ENCODE peak calls at places on chromosomes 6 and 20, in nine cellular contexts. One of them, this sample, is unnamed.

GRCh38 chr20:17935186-17935585 is 33.4 kb downstream of the SNX5 start:
- DNase-seq in BJ: no peak
- DNase-seq in endothelial cell: no peak
- DNase-seq in cardiac fibroblast: peak; percentile 33
- DNase-seq in brain microvascular endothelial cell: no peak
- DNase-seq in H9: no peak
- DNase-seq in testis: no peak
- DNase-seq in PC-9: no peak
- DNase-seq in omental fat pad: no peak
- DNase-seq in this sample: no peak

GRCh38 chr20:49325981-49326380 is 48.1 kb upstream of the ZNFX1 start:
- DNase-seq in BJ: peak; percentile 39
- DNase-seq in endothelial cell: no peak
- DNase-seq in cardiac fibroblast: peak; percentile 19
- DNase-seq in brain microvascular endothelial cell: peak; percentile 1
- DNase-seq in H9: no peak
- DNase-seq in testis: no peak
- DNase-seq in PC-9: no peak
- DNase-seq in omental fat pad: no peak
- DNase-seq in this sample: no peak

GRCh38 chr6:74248966-74249365 is 553.0 kb downstream of the CD109 start:
- DNase-seq in BJ: no peak
- DNase-seq in endothelial cell: no peak
- DNase-seq in cardiac fibroblast: no peak
- DNase-seq in brain microvascular endothelial cell: no peak
- DNase-seq in H9: no peak
- DNase-seq in testis: no peak
- DNase-seq in PC-9: no peak
- DNase-seq in omental fat pad: no peak
- DNase-seq in this sample: no peak

GRCh38 chr20:58054744-58055373 is 173.6 kb downstream of the ANKRD60 start:
- DNase-seq in BJ: no peak
- DNase-seq in endothelial cell: peak; percentile 37
- DNase-seq in cardiac fibroblast: no peak
- DNase-seq in brain microvascular endothelial cell: no peak
- DNase-seq in H9: peak; percentile 52
- DNase-seq in testis: peak; percentile 46
- DNase-seq in PC-9: no peak
- DNase-seq in omental fat pad: no peak
- DNase-seq in this sample: no peak

GRCh38 chr6:156269751-156270369 is 507.3 kb upstream of the ARID1B start:
- DNase-seq in BJ: no peak
- DNase-seq in endothelial cell: no peak
- DNase-seq in cardiac fibroblast: no peak
- DNase-seq in brain microvascular endothelial cell: no peak
- DNase-seq in H9: no peak
- DNase-seq in testis: no peak
- DNase-seq in PC-9: no peak
- DNase-seq in omental fat pad: no peak
- DNase-seq in this sample: no peak

GRCh38 chr20:23178806-23179205 is 92.7 kb upstream of the CD93 start:
- DNase-seq in BJ: no peak
- DNase-seq in endothelial cell: peak; percentile 69
- DNase-seq in cardiac fibroblast: no peak
- DNase-seq in brain microvascular endothelial cell: no peak
- DNase-seq in H9: no peak
- DNase-seq in testis: no peak
- DNase-seq in PC-9: no peak
- DNase-seq in omental fat pad: no peak
- DNase-seq in this sample: no peak

GRCh38 chr6:95848717-95849116 is 167.1 kb upstream of the FUT9 start:
- DNase-seq in BJ: no peak
- DNase-seq in endothelial cell: no peak
- DNase-seq in cardiac fibroblast: no peak
- DNase-seq in brain microvascular endothelial cell: no peak
- DNase-seq in H9: no peak
- DNase-seq in testis: no peak
- DNase-seq in PC-9: no peak
- DNase-seq in omental fat pad: no peak
- DNase-seq in this sample: no peak

GRCh38 chr6:19668710-19669109 is 168.5 kb upstream of the ID4 start:
- DNase-seq in BJ: peak; percentile 31
- DNase-seq in endothelial cell: no peak
- DNase-seq in cardiac fibroblast: no peak
- DNase-seq in brain microvascular endothelial cell: peak; percentile 33
- DNase-seq in H9: no peak
- DNase-seq in testis: no peak
- DNase-seq in PC-9: no peak
- DNase-seq in omental fat pad: no peak
- DNase-seq in this sample: no peak

GRCh38 chr6:79384845-79385244 is 150.4 kb upstream of the HMGN3 start:
- DNase-seq in BJ: no peak
- DNase-seq in endothelial cell: no peak
- DNase-seq in cardiac fibroblast: peak; percentile 51
- DNase-seq in brain microvascular endothelial cell: peak; percentile 64
- DNase-seq in H9: no peak
- DNase-seq in testis: peak; percentile 15
- DNase-seq in PC-9: no peak
- DNase-seq in omental fat pad: no peak
- DNase-seq in this sample: no peak

GRCh38 chr6:45477278-45477677 is 99.5 kb upstream of the SUPT3H start:
- DNase-seq in BJ: no peak
- DNase-seq in endothelial cell: no peak
- DNase-seq in cardiac fibroblast: no peak
- DNase-seq in brain microvascular endothelial cell: no peak
- DNase-seq in H9: no peak
- DNase-seq in testis: no peak
- DNase-seq in PC-9: peak; percentile 38
- DNase-seq in omental fat pad: no peak
- DNase-seq in this sample: no peak

GRCh38 chr6:20404641-20405032 is 3.0 kb downstream of the E2F3 start:
- DNase-seq in BJ: no peak
- DNase-seq in endothelial cell: peak; percentile 70
- DNase-seq in cardiac fibroblast: peak; percentile 81
- DNase-seq in brain microvascular endothelial cell: peak; percentile 79
- DNase-seq in H9: peak; percentile 63
- DNase-seq in testis: peak; percentile 45
- DNase-seq in PC-9: peak; percentile 41
- DNase-seq in omental fat pad: no peak
- DNase-seq in this sample: no peak

GRCh38 chr6:139149383-139149782 is 14.5 kb downstream of the HECA start:
- DNase-seq in BJ: no peak
- DNase-seq in endothelial cell: no peak
- DNase-seq in cardiac fibroblast: peak; percentile 23
- DNase-seq in brain microvascular endothelial cell: no peak
- DNase-seq in H9: no peak
- DNase-seq in testis: peak; percentile 36
- DNase-seq in PC-9: no peak
- DNase-seq in omental fat pad: no peak
- DNase-seq in this sample: no peak

GRCh38 chr6:13336553-13336952 is 8.2 kb upstream of the TBC1D7 start:
- DNase-seq in BJ: peak; percentile 85
- DNase-seq in endothelial cell: peak; percentile 91
- DNase-seq in cardiac fibroblast: peak; percentile 89
- DNase-seq in brain microvascular endothelial cell: peak; percentile 61
- DNase-seq in H9: peak; percentile 87
- DNase-seq in testis: peak; percentile 93
- DNase-seq in PC-9: peak; percentile 80
- DNase-seq in omental fat pad: peak; percentile 95
- DNase-seq in this sample: peak; percentile 87
- TF ChIP-seq CTCF in BJ: peak; percentile 86
- TF ChIP-seq CTCF in endothelial cell: peak; percentile 98
- TF ChIP-seq CTCF in cardiac fibroblast: peak; percentile 92
- TF ChIP-seq CTCF in brain microvascular endothelial cell: peak; percentile 95
- TF ChIP-seq CTCF in H9: peak; percentile 91
- TF ChIP-seq CTCF in testis: peak; percentile 94
- TF ChIP-seq CTCF in PC-9: peak; percentile 98
- TF ChIP-seq CTCF in omental fat pad: no peak
- TF ChIP-seq CTCF in this sample: peak; percentile 91

DNA sequence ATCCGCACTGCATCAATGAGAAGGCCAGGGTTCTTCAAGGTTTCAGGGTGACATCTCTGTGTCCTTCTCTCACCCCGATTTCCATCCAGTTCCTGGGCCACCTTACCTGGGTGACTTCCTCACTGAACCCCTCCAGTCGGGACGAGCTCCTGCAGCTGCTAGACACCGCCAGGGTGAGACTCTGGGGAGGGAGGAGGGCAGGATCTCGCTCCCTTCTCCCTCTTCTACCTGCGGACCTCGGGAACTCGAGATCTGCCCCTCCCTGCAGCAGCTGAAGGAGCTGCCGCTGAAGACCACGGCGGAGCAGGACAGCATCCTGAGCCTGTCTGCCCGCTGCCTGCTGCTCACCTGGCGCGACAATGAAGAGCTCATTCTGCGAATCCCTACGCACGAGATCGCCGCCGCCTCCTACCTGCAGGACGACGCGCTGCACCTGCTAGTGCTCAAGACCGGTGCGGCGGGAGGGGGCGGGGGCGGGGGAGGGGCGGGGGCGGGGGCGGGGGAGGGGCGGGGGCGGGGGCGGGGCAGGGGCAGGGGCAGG is 7.5 kb downstream of the CCM2L start:
- DNase-seq in BJ: no peak
- DNase-seq in endothelial cell: no peak
- DNase-seq in cardiac fibroblast: no peak
- DNase-seq in brain microvascular endothelial cell: no peak
- DNase-seq in H9: peak; percentile 98
- DNase-seq in testis: no peak
- DNase-seq in PC-9: peak; percentile 69
- DNase-seq in omental fat pad: no peak
- DNase-seq in this sample: no peak
- TF ChIP-seq CTCF in BJ: no peak
- TF ChIP-seq CTCF in endothelial cell: peak; percentile 42
- TF ChIP-seq CTCF in cardiac fibroblast: no peak
- TF ChIP-seq CTCF in brain microvascular endothelial cell: no peak
- TF ChIP-seq CTCF in H9: peak; percentile 68
- TF ChIP-seq CTCF in testis: no peak
- TF ChIP-seq CTCF in PC-9: peak; percentile 61
- TF ChIP-seq CTCF in omental fat pad: no peak
- TF ChIP-seq CTCF in this sample: no peak

GRCh38 chr20:41014557-41015088 is 14.0 kb upstream of the TOP1 start:
- DNase-seq in BJ: no peak
- DNase-seq in endothelial cell: no peak
- DNase-seq in cardiac fibroblast: peak; percentile 23
- DNase-seq in brain microvascular endothelial cell: no peak
- DNase-seq in H9: no peak
- DNase-seq in testis: no peak
- DNase-seq in PC-9: no peak
- DNase-seq in omental fat pad: no peak
- DNase-seq in this sample: no peak

GRCh38 chr20:41011551-41012067 is 17.0 kb upstream of the TOP1 start:
- DNase-seq in BJ: no peak
- DNase-seq in endothelial cell: no peak
- DNase-seq in cardiac fibroblast: no peak
- DNase-seq in brain microvascular endothelial cell: no peak
- DNase-seq in H9: no peak
- DNase-seq in testis: no peak
- DNase-seq in PC-9: peak; percentile 33
- DNase-seq in omental fat pad: no peak
- DNase-seq in this sample: no peak

GRCh38 chr20:41018153-41018552 is 10.5 kb upstream of the TOP1 start:
- DNase-seq in BJ: no peak
- DNase-seq in endothelial cell: no peak
- DNase-seq in cardiac fibroblast: no peak
- DNase-seq in brain microvascular endothelial cell: no peak
- DNase-seq in H9: no peak
- DNase-seq in testis: no peak
- DNase-seq in PC-9: no peak
- DNase-seq in omental fat pad: no peak
- DNase-seq in this sample: no peak

GRCh38 chr20:41017448-41018042 is 11.1 kb upstream of the TOP1 start:
- DNase-seq in BJ: no peak
- DNase-seq in endothelial cell: no peak
- DNase-seq in cardiac fibroblast: no peak
- DNase-seq in brain microvascular endothelial cell: no peak
- DNase-seq in H9: no peak
- DNase-seq in testis: no peak
- DNase-seq in PC-9: peak; percentile 50
- DNase-seq in omental fat pad: no peak
- DNase-seq in this sample: no peak
- TF ChIP-seq CTCF in BJ: no peak
- TF ChIP-seq CTCF in endothelial cell: no peak
- TF ChIP-seq CTCF in cardiac fibroblast: no peak
- TF ChIP-seq CTCF in brain microvascular endothelial cell: no peak
- TF ChIP-seq CTCF in H9: peak; percentile 15
- TF ChIP-seq CTCF in testis: no peak
- TF ChIP-seq CTCF in PC-9: peak; percentile 14
- TF ChIP-seq CTCF in omental fat pad: no peak
- TF ChIP-seq CTCF in this sample: no peak

DNA sequence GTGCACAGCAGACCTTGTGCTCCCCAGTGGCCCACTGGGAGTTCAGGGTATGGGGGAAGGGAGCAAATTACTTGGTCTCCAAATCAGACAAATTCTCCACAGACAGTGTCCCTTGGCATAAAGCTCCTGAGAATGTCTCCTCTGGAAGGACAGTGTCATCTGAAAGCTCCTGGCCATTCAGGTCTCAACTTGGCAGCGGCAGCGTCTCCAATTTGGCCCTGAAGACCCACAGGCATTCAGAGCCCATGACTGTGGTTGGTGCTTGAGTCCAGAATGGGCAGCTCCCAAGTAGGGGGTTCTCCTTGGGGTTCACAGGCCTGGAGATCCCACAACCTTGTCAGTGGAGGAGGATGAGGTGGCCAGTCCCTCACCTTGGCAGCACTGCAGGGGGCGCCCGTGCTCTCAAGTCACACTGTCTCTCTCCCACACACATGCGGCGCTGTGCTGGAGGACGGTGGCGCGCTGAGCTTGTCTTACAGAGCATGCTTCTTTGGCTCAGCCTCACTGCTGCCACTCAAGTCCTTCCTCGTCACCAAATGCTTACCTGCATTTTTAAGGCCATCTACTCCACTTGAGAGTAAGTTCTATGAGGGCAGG is 20.7 kb downstream of the DYNLRB1 start:
- DNase-seq in BJ: no peak
- DNase-seq in endothelial cell: peak; percentile 56
- DNase-seq in cardiac fibroblast: peak; percentile 74
- DNase-seq in brain microvascular endothelial cell: peak; percentile 21
- DNase-seq in H9: peak; percentile 68
- DNase-seq in testis: peak; percentile 91
- DNase-seq in PC-9: no peak
- DNase-seq in omental fat pad: no peak
- DNase-seq in this sample: no peak
- TF ChIP-seq CTCF in BJ: peak; percentile 47
- TF ChIP-seq CTCF in endothelial cell: peak; percentile 32
- TF ChIP-seq CTCF in cardiac fibroblast: peak; percentile 69
- TF ChIP-seq CTCF in brain microvascular endothelial cell: peak; percentile 60
- TF ChIP-seq CTCF in H9: peak; percentile 60
- TF ChIP-seq CTCF in testis: peak; percentile 35
- TF ChIP-seq CTCF in PC-9: no peak
- TF ChIP-seq CTCF in omental fat pad: no peak
- TF ChIP-seq CTCF in this sample: peak; percentile 42

DNA sequence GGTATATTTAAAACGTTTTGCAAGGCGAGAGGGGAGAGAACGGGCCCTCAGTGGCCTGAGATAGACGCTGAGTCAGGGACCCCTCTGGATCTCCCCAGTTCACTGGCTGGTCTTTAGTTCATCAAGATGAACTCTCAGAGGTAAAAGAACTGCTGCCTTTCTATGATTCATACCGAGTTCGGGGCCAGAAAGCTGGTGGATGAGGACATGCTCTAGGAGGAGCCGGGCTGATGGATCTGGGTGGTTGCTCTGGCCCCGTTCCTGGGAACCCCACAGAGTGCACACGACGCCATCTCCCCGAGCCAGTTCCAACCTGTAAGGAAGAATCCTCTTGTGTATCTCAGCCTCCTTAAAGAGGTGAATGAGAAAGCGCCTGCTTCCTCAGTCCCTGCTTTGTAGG is 142.6 kb upstream of the PDE10A start:
- DNase-seq in BJ: no peak
- DNase-seq in endothelial cell: no peak
- DNase-seq in cardiac fibroblast: peak; percentile 15
- DNase-seq in brain microvascular endothelial cell: no peak
- DNase-seq in H9: no peak
- DNase-seq in testis: no peak
- DNase-seq in PC-9: no peak
- DNase-seq in omental fat pad: no peak
- DNase-seq in this sample: no peak
- TF ChIP-seq CTCF in BJ: no peak
- TF ChIP-seq CTCF in endothelial cell: no peak
- TF ChIP-seq CTCF in cardiac fibroblast: no peak
- TF ChIP-seq CTCF in brain microvascular endothelial cell: no peak
- TF ChIP-seq CTCF in H9: no peak
- TF ChIP-seq CTCF in testis: no peak
- TF ChIP-seq CTCF in PC-9: no peak
- TF ChIP-seq CTCF in omental fat pad: no peak
- TF ChIP-seq CTCF in this sample: no peak

This sample was measured in AG04450.